ENCODE peak calls at places on chromosomes 11 and 22, in seven cellular contexts. Y is adipocyte, G is AG08395, J is aorta, R is heart right ventricle, D is ovary, T is LHCN-M2. K is an unnamed sample.

GRCh38 chr11:61913699-61914395 is 3.5 kb downstream of the RAB3IL1 start:
- DNase-seq in Y (no peak), G (no peak), J (peak; percentile 51), R (peak; percentile 1), D (no peak), T (no peak), K (no peak)

GRCh38 chr11:61737131-61737530 is 15.3 kb upstream of the MYRF start:
- DNase-seq in Y (no peak), G (no peak), J (no peak), R (no peak), D (no peak), T (no peak), K (no peak)

GRCh38 chr11:125394306-125394705 is 101.8 kb downstream of the FEZ1 start:
- DNase-seq in Y (no peak), G (no peak), J (peak; percentile 9), R (no peak), D (no peak), T (no peak), K (no peak)

GRCh38 chr11:73478737-73479347 is 102.6 kb downstream of the RELT start:
- DNase-seq in Y (peak; percentile 63), G (peak; percentile 61), J (no peak), R (no peak), D (no peak), T (peak; percentile 37), K (no peak)

GRCh38 chr11:9651899-9652748 is 11.8 kb upstream of the SWAP70 start:
- DNase-seq in Y (no peak), G (no peak), J (no peak), R (no peak), D (no peak), T (peak; percentile 64), K (no peak)

GRCh38 chr22:28514314-28514713 is 165.3 kb downstream of the TTC28 start:
- DNase-seq in Y (peak; percentile 15), G (no peak), J (no peak), R (no peak), D (no peak), T (no peak), K (no peak)

GRCh38 chr11:83951521-83951920 is 665.4 kb upstream of the CCDC90B start:
- DNase-seq in Y (no peak), G (no peak), J (no peak), R (no peak), D (no peak), T (no peak), K (no peak)

GRCh38 chr11:24298126-24298525 is 198.7 kb upstream of the LUZP2 start:
- DNase-seq in Y (peak; percentile 42), G (no peak), J (no peak), R (no peak), D (no peak), T (peak; percentile 12), K (no peak)

GRCh38 chr11:92897487-92897886 is 72.0 kb upstream of the MTNR1B start:
- DNase-seq in Y (no peak), G (no peak), J (no peak), R (no peak), D (no peak), T (no peak), K (no peak)

GRCh38 chr22:19865141-19865829 is 10.6 kb upstream of the GNB1L start:
- DNase-seq in Y (no peak), G (no peak), J (no peak), R (no peak), D (no peak), T (no peak), K (no peak)

GRCh38 chr22:16658068-16658467 is 65.5 kb upstream of the CCT8L2 start:
- DNase-seq in Y (no peak), G (no peak), J (no peak), R (no peak), D (no peak), T (no peak), K (no peak)

GRCh38 chr11:22521226-22521625 is 104.4 kb downstream of the FANCF start:
- DNase-seq in Y (peak; percentile 68), G (peak; percentile 4), J (no peak), R (no peak), D (no peak), T (no peak), K (no peak)

GRCh38 chr11:122322369-122322768 is 206.4 kb upstream of the BLID start:
- DNase-seq in Y (peak; percentile 83), G (peak; percentile 71), J (no peak), R (no peak), D (no peak), T (no peak), K (no peak)

GRCh38 chr22:46297151-46297819 is 615 bp downstream of the GTSE1 start:
- DNase-seq in Y (peak; percentile 57), G (peak; percentile 30), J (peak; percentile 80), R (no peak), D (peak; percentile 25), T (peak; percentile 55), K (no peak)

GRCh38 chr11:94171693-94172440 is 43.2 kb downstream of the PANX1 start:
- DNase-seq in Y (peak; percentile 77), G (peak; percentile 79), J (no peak), R (peak; percentile 26), D (no peak), T (peak; percentile 54), K (peak; percentile 81)

GRCh38 chr11:105720096-105720495 is 110.2 kb downstream of the GRIA4 start:
- DNase-seq in Y (no peak), G (no peak), J (no peak), R (no peak), D (no peak), T (no peak), K (no peak)

GRCh38 chr22:17411213-17411612 is 42.0 kb downstream of the CECR2 start:
- DNase-seq in Y (no peak), G (no peak), J (no peak), R (peak; percentile 44), D (no peak), T (no peak), K (peak; percentile 43)

GRCh38 chr11:109422755-109423113 is 744 bp downstream of the C11orf87 start:
- DNase-seq in Y (peak; percentile 38), G (peak; percentile 19), J (no peak), R (no peak), D (no peak), T (peak; percentile 26), K (no peak)

GRCh38 chr22:32541481-32541880 is 66.9 kb downstream of the FBXO7 start:
- DNase-seq in Y (no peak), G (no peak), J (peak; percentile 51), R (no peak), D (no peak), T (no peak), K (no peak)

GRCh38 chr11:115939104-115939503 is 434.9 kb upstream of the CADM1 start:
- DNase-seq in Y (no peak), G (no peak), J (no peak), R (no peak), D (no peak), T (peak; percentile 89), K (no peak)

GRCh38 chr11:2777396-2777795 is 77.6 kb upstream of the KCNQ1OT1 start:
- DNase-seq in Y (peak; percentile 24), G (peak; percentile 65), J (peak; percentile 34), R (peak; percentile 2), D (peak; percentile 11), T (peak; percentile 45), K (no peak)

GRCh38 chr22:26401726-26402125 is 27.3 kb upstream of the ASPHD2 start:
- DNase-seq in Y (no peak), G (no peak), J (no peak), R (no peak), D (no peak), T (no peak), K (no peak)

GRCh38 chr11:121478226-121478894 is 25.6 kb upstream of the SORL1-AS1 start:
- DNase-seq in Y (no peak), G (no peak), J (no peak), R (no peak), D (no peak), T (no peak), K (no peak)

GRCh38 chr11:27839226-27839913 is 139.1 kb upstream of the BDNF start:
- DNase-seq in Y (peak; percentile 52), G (peak; percentile 32), J (no peak), R (no peak), D (no peak), T (peak; percentile 38), K (no peak)